ENCODE peak calls at places on chromosome 10, in six cellular contexts. N is lower lobe of right lung, J is right lobe of liver, L is uterus, C is bronchial epithelial cell, E is ascending aorta. B is an unnamed sample. For H3K27me3, the result is how much of the 10 kb centered on the place peaks cover.

GRCh38 chr10:131083915-131084790 is 227.4 kb downstream of the TCERG1L start:
- DNase-seq in N (no peak), J (no peak), L (no peak), C (no peak), E (no peak), B (no peak)

GRCh38 chr10:28411648-28412047 is 108.8 kb upstream of the MPP7 start:
- DNase-seq in N (no peak), J (peak), L (no peak), C (peak), E (no peak), B (no peak)

GRCh38 chr10:120437541-120437940 is 19.5 kb upstream of the PLPP4 start:
- DNase-seq in N (no peak), J (no peak), L (no peak), C (no peak), E (no peak), B (no peak)

GRCh38 chr10:15719062-15719898 is 442 bp downstream of the ITGA8 start:
- DNase-seq in N (no peak), J (no peak), L (no peak), C (no peak), E (no peak), B (no peak)

GRCh38 chr10:129491123-129491734 is 24.2 kb downstream of the MGMT start:
- DNase-seq in N (no peak), J (no peak), L (no peak), C (peak), E (no peak), B (no peak)

GRCh38 chr10:14617850-14618249 is 156.8 kb downstream of the FAM107B start:
- DNase-seq in N (no peak), J (no peak), L (no peak), C (peak), E (no peak), B (no peak)

GRCh38 chr10:23040002-23040401 is 55.4 kb upstream of the MSRB2 start:
- DNase-seq in N (no peak), J (no peak), L (no peak), C (no peak), E (no peak), B (no peak)

GRCh38 chr10:24894728-24895127 is 57.7 kb downstream of the PRTFDC1 start:
- DNase-seq in N (no peak), J (no peak), L (no peak), C (no peak), E (no peak), B (peak)

GRCh38 chr10:26621889-26622681 is 75.4 kb upstream of the PDSS1 start:
- DNase-seq in N (peak), J (peak), L (no peak), C (peak), E (peak), B (no peak)

GRCh38 chr10:8061274-8062211 is 7.1 kb downstream of the GATA3 start:
- DNase-seq in N (no peak), J (no peak), L (no peak), C (no peak), E (no peak), B (no peak)

GRCh38 chr10:129483427-129484010 is 16.5 kb downstream of the MGMT start:
- DNase-seq in N (no peak), J (no peak), L (no peak), C (no peak), E (no peak), B (no peak)

GRCh38 chr10:26730548-26730947 is 33.0 kb downstream of the PDSS1 start:
- DNase-seq in N (no peak), J (no peak), L (no peak), C (no peak), E (no peak), B (no peak)

GRCh38 chr10:24944512-24945255 is 7.7 kb downstream of the PRTFDC1 start:
- DNase-seq in N (no peak), J (no peak), L (no peak), C (peak), E (no peak), B (no peak)

GRCh38 chr10:81026597-81026996 is 488.9 kb downstream of the SH2D4B start:
- DNase-seq in N (no peak), J (no peak), L (no peak), C (no peak), E (no peak), B (no peak)

GRCh38 chr10:74640134-74640533 is 186.3 kb upstream of the KAT6B start:
- DNase-seq in N (no peak), J (no peak), L (no peak), C (no peak), E (no peak), B (no peak)

GRCh38 chr10:22681301-22681700 is 33.1 kb downstream of the PIP4K2A start:
- DNase-seq in N (no peak), J (no peak), L (no peak), C (no peak), E (no peak), B (no peak)

GRCh38 chr10:22391605-22392004 is 46.3 kb downstream of the SPAG6 start:
- DNase-seq in N (no peak), J (no peak), L (no peak), C (no peak), E (no peak), B (no peak)

GRCh38 chr10:59864141-59864962 is 42.0 kb downstream of the CCDC6 start:
- DNase-seq in N (no peak), J (no peak), L (no peak), C (no peak), E (no peak), B (no peak)

GRCh38 chr10:59393349-59393748 is 31.0 kb upstream of the FAM13C start:
- DNase-seq in N (no peak), J (no peak), L (no peak), C (peak), E (no peak), B (no peak)

GRCh38 chr10:4770766-4771553 is 55.0 kb upstream of the AKR1E2 start:
- DNase-seq in N (no peak), J (no peak), L (no peak), C (peak), E (no peak), B (no peak)

GRCh38 chr10:131006458-131007256 is 304.9 kb downstream of the TCERG1L start:
- DNase-seq in N (no peak), J (no peak), L (no peak), C (no peak), E (no peak), B (no peak)

GRCh38 chr10:22086730-22087364 is 83.3 kb upstream of the DNAJC1 start:
- DNase-seq in N (peak), J (peak), L (peak), C (peak), E (no peak), B (no peak)

GRCh38 chr10:104327745-104328635 is 10.3 kb downstream of the ITPRIP start:
- DNase-seq in N (peak), J (no peak), L (no peak), C (peak), E (peak), B (no peak)

GRCh38 chr10:73246783-73247508 is at the start of gene DNAJC9:
- DNase-seq in N (peak), J (peak), L (peak), C (peak), E (peak), B (peak)

GRCh38 chr10:124044143-124044862 is 49.1 kb downstream of the CHST15 start:
- DNase-seq in N (no peak), J (peak), L (no peak), C (no peak), E (no peak), B (no peak)

GRCh38 chr10:101577121-101577871 is 10.8 kb downstream of the POLL start:
- DNase-seq in N (no peak), J (no peak), L (no peak), C (no peak), E (no peak), B (no peak)

GRCh38 chr10:72274213-72274729 is 547 bp downstream of the DDIT4 start:
- DNase-seq in N (peak), J (peak), L (no peak), C (no peak), E (no peak), B (no peak)

GRCh38 chr10:126207313-126207771 is 180.9 kb downstream of the ADAM12 start:
- DNase-seq in N (no peak), J (no peak), L (no peak), C (no peak), E (no peak), B (no peak)

GRCh38 chr10:112202561-112203241 is 19.1 kb upstream of the GPAM start:
- DNase-seq in N (no peak), J (no peak), L (no peak), C (peak), E (no peak), B (no peak)

GRCh38 chr10:80468002-80468401 is 13.9 kb downstream of the TSPAN14 start:
- DNase-seq in N (peak), J (peak), L (peak), C (no peak), E (peak), B (peak)

DNA sequence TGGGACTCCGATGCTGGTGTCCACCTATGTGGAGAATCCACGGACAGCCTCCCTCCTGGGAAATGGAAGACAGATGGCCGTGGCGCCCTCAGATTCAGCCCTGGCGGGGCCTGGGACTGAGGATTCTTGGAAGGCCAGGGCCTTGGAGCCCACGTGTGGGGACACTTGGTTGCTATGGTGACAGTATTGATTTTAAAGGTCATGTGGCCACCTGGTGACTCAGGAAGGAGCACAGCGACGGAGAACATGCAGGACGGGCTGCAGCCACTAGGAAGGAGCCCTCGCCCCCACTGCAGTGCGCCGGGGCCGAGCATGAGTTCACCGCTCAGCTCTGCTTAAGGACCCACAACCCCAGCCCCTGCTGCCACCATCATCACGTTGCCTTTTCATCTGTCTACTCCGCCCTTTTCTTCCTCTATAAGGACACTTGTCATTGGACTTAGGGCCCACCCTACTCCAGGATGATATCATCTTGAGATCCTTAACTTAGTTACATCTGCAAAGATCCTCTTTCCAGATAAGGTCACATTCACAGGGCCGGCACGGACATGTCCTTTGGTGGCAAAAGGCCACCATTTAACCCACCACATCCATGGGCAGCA is 3.7 kb upstream of the STK32C start:
- DNase-seq in N (no peak), J (peak), L (no peak), C (no peak), E (peak), B (no peak)
- TF ChIP-seq CTCF in N (no peak), J (no peak), L (no peak), C (no peak), E (no peak), B (no peak)

DNA sequence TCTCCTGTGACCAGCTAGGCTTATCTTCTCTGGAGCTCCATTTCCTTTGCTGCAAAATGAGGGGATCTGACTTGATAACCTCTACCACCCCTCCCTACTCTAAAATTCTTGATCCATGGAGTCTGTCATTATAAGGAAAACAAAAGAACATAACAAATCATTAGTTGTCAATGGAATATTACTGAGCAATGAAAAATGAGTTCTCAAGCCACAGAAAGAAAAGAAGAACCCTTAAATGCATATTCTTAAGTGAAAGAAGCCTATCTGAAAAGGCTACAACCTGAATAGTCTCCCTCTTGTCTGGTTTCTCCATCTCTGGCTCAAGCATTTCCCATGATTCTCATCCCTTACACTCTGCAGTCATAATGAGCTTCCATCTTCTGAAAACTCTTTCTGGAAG is 110.4 kb downstream of the PRKCQ start:
- DNase-seq in N (no peak), J (no peak), L (no peak), C (no peak), E (no peak), B (no peak)
- H3K27me3 ChIP-seq in N (under half), J (under half), L (under half), C (under half), E (under half), B (under half)

GRCh38 chr10:115171392-115171960 is 78.3 kb downstream of the ATRNL1 start:
- DNase-seq in N (no peak), J (no peak), L (no peak), C (peak), E (no peak), B (no peak)
- TF ChIP-seq CTCF in N (peak), J (peak), L (peak), C (no peak), E (peak), B (no peak)

DNA sequence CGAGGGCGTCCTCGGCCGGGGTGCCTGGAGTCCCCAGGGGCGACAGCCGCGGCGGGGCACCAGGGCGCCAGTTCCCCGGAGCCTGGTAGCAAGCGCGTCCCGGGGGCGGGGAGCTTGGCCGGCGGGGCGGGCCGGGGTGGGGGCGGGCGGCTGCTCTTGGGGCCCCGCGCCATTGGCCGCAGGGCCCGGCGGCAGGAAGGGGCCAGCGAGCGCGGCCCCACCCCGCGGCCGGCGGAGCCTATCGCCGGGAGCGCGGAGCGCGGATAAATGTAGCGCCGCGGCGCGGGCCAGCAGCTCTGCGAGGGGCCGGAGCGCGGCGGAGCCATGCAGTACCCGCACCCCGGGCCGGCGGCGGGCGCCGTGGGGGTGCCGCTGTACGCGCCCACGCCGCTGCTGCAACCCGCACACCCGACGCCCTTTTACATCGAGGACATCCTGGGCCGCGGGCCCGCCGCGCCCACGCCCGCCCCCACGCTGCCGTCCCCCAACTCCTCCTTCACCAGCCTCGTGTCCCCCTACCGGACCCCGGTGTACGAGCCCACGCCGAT is at the start of gene HHEX:
- DNase-seq in N (peak), J (peak), L (peak), C (peak), E (peak), B (peak)
- H3K27me3 ChIP-seq in N (under half), J (under half), L (under half), C (under half), E (under half), B (half or more)

GRCh38 chr10:43318978-43319965 is 52.2 kb upstream of the FXYD4 start:
- DNase-seq in N (no peak), J (no peak), L (no peak), C (no peak), E (no peak), B (no peak)
- TF ChIP-seq CTCF in N (no peak), J (no peak), L (no peak), C (no peak), E (no peak), B (no peak)

DNA sequence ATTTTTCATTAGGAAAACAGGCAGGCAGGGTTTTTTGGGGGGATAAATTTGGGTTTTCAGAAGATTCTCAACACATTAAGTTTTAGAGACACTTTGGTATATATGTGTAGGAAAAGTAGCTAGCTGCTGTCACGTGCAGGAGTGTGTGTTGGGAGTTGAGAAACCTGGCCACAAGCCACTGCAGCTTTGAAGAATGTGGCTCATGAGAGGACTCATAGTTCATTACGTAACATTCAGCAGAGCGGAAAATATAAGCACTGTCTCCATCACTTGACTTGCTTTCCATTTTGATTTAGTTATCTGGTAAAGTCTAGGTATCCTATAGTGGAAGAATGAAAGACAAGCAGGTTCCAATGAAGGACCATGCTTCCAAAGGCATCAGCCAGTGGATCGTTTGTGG is 31.2 kb downstream of the SMNDC1 start:
- DNase-seq in N (peak), J (peak), L (peak), C (peak), E (peak), B (no peak)
- H3K27me3 ChIP-seq in N (under half), J (under half), L (under half), C (under half), E (under half), B (under half)

GRCh38 chr10:31304261-31304970 is 14.6 kb upstream of the ZEB1 start:
- DNase-seq in N (no peak), J (no peak), L (no peak), C (peak), E (no peak), B (no peak)
- TF ChIP-seq CTCF in N (no peak), J (no peak), L (no peak), C (no peak), E (no peak), B (no peak)

GRCh38 chr10:45375716-45376231 is 1.8 kb downstream of the ALOX5 start:
- DNase-seq in N (no peak), J (no peak), L (no peak), C (no peak), E (no peak), B (no peak)
- H3K27me3 ChIP-seq in N (under half), J (under half), L (under half), C (under half), E (under half), B (under half)

B was measured in CD4-positive, alpha-beta T cell.